ENCODE peak calls at places on chromosomes 7 and 10, in seven cellular contexts. One of them, this sample, is unnamed.

GRCh38 chr7:50628469-50629084 is 63.4 kb upstream of the DDC start:
- DNase-seq in GM23248: no peak
- DNase-seq in SK-N-SH: no peak
- DNase-seq in hepatocyte: no peak
- DNase-seq in PC-3: no peak
- DNase-seq in neural progenitor cell: peak; percentile 16
- DNase-seq in HCT116: no peak
- DNase-seq in this sample: peak; percentile 13

GRCh38 chr7:125033506-125033905 is 103.9 kb upstream of the POT1 start:
- DNase-seq in SK-N-SH: peak; percentile 9
- DNase-seq in GM23248: no peak
- DNase-seq in neural progenitor cell: no peak
- DNase-seq in hepatocyte: no peak
- DNase-seq in PC-3: no peak
- DNase-seq in HCT116: no peak
- DNase-seq in this sample: no peak

GRCh38 chr7:22809902-22810642 is 12.6 kb downstream of the TOMM7 start:
- DNase-seq in GM23248: no peak
- DNase-seq in PC-3: no peak
- DNase-seq in SK-N-SH: no peak
- DNase-seq in neural progenitor cell: no peak
- DNase-seq in HCT116: no peak
- DNase-seq in hepatocyte: no peak
- DNase-seq in this sample: no peak

GRCh38 chr7:156640257-156640948 is at the start of gene RNF32:
- DNase-seq in GM23248: peak; percentile 95
- DNase-seq in PC-3: peak; percentile 90
- DNase-seq in neural progenitor cell: peak; percentile 96
- DNase-seq in hepatocyte: peak; percentile 97
- DNase-seq in HCT116: peak; percentile 82
- DNase-seq in SK-N-SH: peak; percentile 100
- DNase-seq in this sample: peak; percentile 93

GRCh38 chr7:51222916-51223315 is 93.7 kb downstream of the COBL start:
- DNase-seq in PC-3: no peak
- DNase-seq in HCT116: no peak
- DNase-seq in SK-N-SH: no peak
- DNase-seq in hepatocyte: no peak
- DNase-seq in GM23248: no peak
- DNase-seq in neural progenitor cell: no peak
- DNase-seq in this sample: no peak

GRCh38 chr10:100868391-100868790 is 44.4 kb upstream of the SLF2 start:
- DNase-seq in GM23248: no peak
- DNase-seq in neural progenitor cell: no peak
- DNase-seq in HCT116: no peak
- DNase-seq in hepatocyte: no peak
- DNase-seq in PC-3: no peak
- DNase-seq in SK-N-SH: no peak
- DNase-seq in this sample: no peak

GRCh38 chr10:57964371-57964770 is 303.3 kb downstream of the IPMK start:
- DNase-seq in HCT116: no peak
- DNase-seq in PC-3: peak; percentile 94
- DNase-seq in SK-N-SH: no peak
- DNase-seq in GM23248: peak; percentile 95
- DNase-seq in hepatocyte: no peak
- DNase-seq in neural progenitor cell: no peak
- DNase-seq in this sample: no peak

GRCh38 chr10:110764378-110764777 is 107.3 kb upstream of the PDCD4 start:
- DNase-seq in neural progenitor cell: no peak
- DNase-seq in HCT116: no peak
- DNase-seq in PC-3: no peak
- DNase-seq in SK-N-SH: no peak
- DNase-seq in GM23248: peak; percentile 44
- DNase-seq in hepatocyte: no peak
- DNase-seq in this sample: no peak

GRCh38 chr10:95513941-95514392 is 47.2 kb downstream of the SORBS1 start:
- DNase-seq in hepatocyte: no peak
- DNase-seq in SK-N-SH: no peak
- DNase-seq in GM23248: peak; percentile 88
- DNase-seq in PC-3: peak; percentile 79
- DNase-seq in neural progenitor cell: no peak
- DNase-seq in HCT116: no peak
- DNase-seq in this sample: no peak

DNA sequence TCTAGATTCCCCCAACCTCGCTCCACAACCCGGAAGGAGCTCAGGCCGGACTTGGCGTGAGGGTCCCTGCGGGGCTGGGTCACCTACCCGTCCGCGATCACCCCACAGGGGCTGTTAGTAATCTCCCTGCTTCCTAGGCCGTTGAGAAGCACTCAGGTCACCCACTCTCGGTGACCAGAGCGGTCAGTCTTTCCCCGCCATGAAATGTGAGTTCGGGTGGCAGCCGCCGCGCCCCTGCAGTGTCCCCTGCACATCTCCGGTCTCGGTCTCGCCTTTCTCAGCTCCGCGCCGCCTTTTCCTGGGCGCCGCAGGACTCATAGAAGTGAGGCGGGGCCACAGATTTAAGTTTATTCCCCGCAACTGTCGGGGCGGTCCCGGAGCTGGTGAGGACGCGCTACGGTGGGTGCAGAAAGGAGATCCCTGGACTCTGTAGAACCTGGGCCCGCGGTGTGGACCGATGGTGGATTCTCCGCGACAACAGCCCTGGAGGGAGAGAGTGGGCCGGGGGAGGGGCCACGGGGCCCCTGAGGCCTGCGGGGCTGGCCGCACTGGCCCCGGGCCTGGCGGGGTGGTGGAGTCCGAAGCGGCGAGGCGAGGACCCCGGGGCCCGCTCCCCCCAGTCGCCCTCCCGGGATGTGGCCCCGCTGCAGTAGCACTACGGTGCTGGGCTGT is 4.5 kb downstream of the FEZF1 start:
- DNase-seq in SK-N-SH: no peak
- DNase-seq in GM23248: no peak
- DNase-seq in hepatocyte: no peak
- DNase-seq in neural progenitor cell: peak; percentile 79
- DNase-seq in HCT116: no peak
- DNase-seq in PC-3: no peak
- DNase-seq in this sample: no peak
- H3K4me3 ChIP-seq in SK-N-SH: no peak overlapping the region
- H3K4me3 ChIP-seq in GM23248: no peak overlapping the region
- H3K4me3 ChIP-seq in hepatocyte: no peak overlapping the region
- H3K4me3 ChIP-seq in neural progenitor cell: peak overlapping the region; percentile 92
- H3K4me3 ChIP-seq in HCT116: no peak overlapping the region
- H3K4me3 ChIP-seq in PC-3: no peak overlapping the region
- H3K4me3 ChIP-seq in this sample: no peak overlapping the region

GRCh38 chr10:88879754-88880286 is at the start of gene STAMBPL1:
- DNase-seq in hepatocyte: peak; percentile 69
- DNase-seq in PC-3: peak; percentile 27
- DNase-seq in SK-N-SH: no peak
- DNase-seq in GM23248: no peak
- DNase-seq in neural progenitor cell: no peak
- DNase-seq in HCT116: no peak
- DNase-seq in this sample: peak; percentile 88
- H3K27ac ChIP-seq in hepatocyte: peak within 1 kb of the TSS; percentile 95
- H3K27ac ChIP-seq in PC-3: peak within 1 kb of the TSS; percentile 57
- H3K27ac ChIP-seq in SK-N-SH: peak within 1 kb of the TSS; percentile 91
- H3K27ac ChIP-seq in GM23248: peak within 1 kb of the TSS; percentile 70
- H3K27ac ChIP-seq in neural progenitor cell: no peak within 1 kb of the TSS
- H3K27ac ChIP-seq in HCT116: peak within 1 kb of the TSS; percentile 93
- H3K27ac ChIP-seq in this sample: peak within 1 kb of the TSS; percentile 93

GRCh38 chr10:131198401-131198800 is 113.1 kb downstream of the TCERG1L start:
- DNase-seq in SK-N-SH: no peak
- DNase-seq in neural progenitor cell: no peak
- DNase-seq in GM23248: no peak
- DNase-seq in hepatocyte: no peak
- DNase-seq in PC-3: no peak
- DNase-seq in HCT116: no peak
- DNase-seq in this sample: no peak
- TF ChIP-seq EZH2phosphoT487 in SK-N-SH: no peak
- TF ChIP-seq EZH2phosphoT487 in neural progenitor cell: no peak
- TF ChIP-seq EZH2phosphoT487 in GM23248: no peak
- TF ChIP-seq EZH2phosphoT487 in hepatocyte: no peak
- TF ChIP-seq EZH2phosphoT487 in PC-3: no peak
- TF ChIP-seq EZH2phosphoT487 in HCT116: no peak
- TF ChIP-seq EZH2phosphoT487 in this sample: no peak

DNA sequence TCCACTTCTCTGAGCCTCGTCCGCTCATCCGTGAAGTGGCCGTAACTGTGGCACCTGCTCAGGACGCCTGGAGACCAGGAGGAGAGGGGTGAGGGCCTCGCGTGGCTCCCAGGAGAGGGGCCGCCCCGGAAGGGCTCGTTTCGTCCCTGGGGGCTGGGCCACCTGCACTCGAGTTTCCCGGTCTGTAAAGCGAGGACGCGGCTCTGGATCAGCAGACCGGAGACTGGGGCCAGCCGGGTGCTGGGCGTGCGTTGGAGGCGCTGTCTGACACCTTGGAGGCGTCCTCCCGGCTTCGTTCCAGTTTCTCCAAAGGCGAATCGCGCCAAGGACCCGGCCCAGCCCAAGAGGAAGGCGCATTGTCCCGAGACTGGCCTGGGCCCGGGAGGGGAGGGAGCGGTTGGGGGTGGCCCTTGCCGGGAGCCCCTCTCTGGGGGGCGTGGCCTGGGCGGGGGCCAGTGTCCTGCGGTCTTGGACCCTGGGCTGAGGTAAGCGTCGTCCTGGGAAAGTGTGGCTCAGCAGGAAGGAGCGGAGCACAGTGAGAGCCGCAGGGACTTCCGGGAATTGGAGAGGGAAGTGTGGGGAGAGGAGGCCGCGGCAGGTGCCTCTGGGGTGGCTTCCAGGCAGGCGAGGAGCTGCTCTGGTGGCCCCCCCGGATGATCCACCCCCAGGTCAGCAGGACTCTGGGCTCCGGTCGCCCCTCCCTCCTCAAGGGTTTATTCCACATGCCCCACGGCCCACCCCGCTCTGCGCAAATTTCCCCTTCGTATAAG is 89.7 kb downstream of the FOXL3 start:
- DNase-seq in hepatocyte: no peak
- DNase-seq in GM23248: peak; percentile 15
- DNase-seq in PC-3: no peak
- DNase-seq in neural progenitor cell: peak; percentile 64
- DNase-seq in SK-N-SH: peak; percentile 42
- DNase-seq in HCT116: no peak
- DNase-seq in this sample: no peak
- H3K4me3 ChIP-seq in hepatocyte: no peak overlapping the region
- H3K4me3 ChIP-seq in GM23248: no peak overlapping the region
- H3K4me3 ChIP-seq in PC-3: no peak overlapping the region
- H3K4me3 ChIP-seq in neural progenitor cell: peak overlapping the region; percentile 34
- H3K4me3 ChIP-seq in SK-N-SH: no peak overlapping the region
- H3K4me3 ChIP-seq in HCT116: no peak overlapping the region
- H3K4me3 ChIP-seq in this sample: no peak overlapping the region

GRCh38 chr10:68121020-68121743 is 11.9 kb downstream of the MYPN start:
- DNase-seq in GM23248: no peak
- DNase-seq in neural progenitor cell: no peak
- DNase-seq in HCT116: no peak
- DNase-seq in PC-3: no peak
- DNase-seq in SK-N-SH: no peak
- DNase-seq in hepatocyte: no peak
- DNase-seq in this sample: no peak
- H3K27ac ChIP-seq in GM23248: no peak overlapping the region
- H3K27ac ChIP-seq in neural progenitor cell: no peak overlapping the region
- H3K27ac ChIP-seq in HCT116: no peak overlapping the region
- H3K27ac ChIP-seq in PC-3: no peak overlapping the region
- H3K27ac ChIP-seq in SK-N-SH: no peak overlapping the region
- H3K27ac ChIP-seq in hepatocyte: no peak overlapping the region
- H3K27ac ChIP-seq in this sample: no peak overlapping the region

GRCh38 chr10:21173433-21173963 is 276.4 kb upstream of the NEBL start:
- DNase-seq in neural progenitor cell: peak; percentile 58
- DNase-seq in PC-3: no peak
- DNase-seq in SK-N-SH: peak; percentile 85
- DNase-seq in GM23248: no peak
- DNase-seq in hepatocyte: peak; percentile 14
- DNase-seq in HCT116: no peak
- DNase-seq in this sample: no peak

GRCh38 chr10:21172774-21173432 is 275.8 kb upstream of the NEBL start:
- DNase-seq in SK-N-SH: peak; percentile 70
- DNase-seq in GM23248: peak; percentile 28
- DNase-seq in HCT116: no peak
- DNase-seq in hepatocyte: peak; percentile 55
- DNase-seq in neural progenitor cell: peak; percentile 64
- DNase-seq in PC-3: peak; percentile 37
- DNase-seq in this sample: no peak

GRCh38 chr10:21175797-21176196 is 278.7 kb upstream of the NEBL start:
- DNase-seq in GM23248: no peak
- DNase-seq in SK-N-SH: no peak
- DNase-seq in hepatocyte: no peak
- DNase-seq in neural progenitor cell: no peak
- DNase-seq in HCT116: no peak
- DNase-seq in PC-3: no peak
- DNase-seq in this sample: no peak

GRCh38 chr10:21174670-21175495 is 277.8 kb upstream of the NEBL start:
- DNase-seq in SK-N-SH: no peak
- DNase-seq in PC-3: peak; percentile 50
- DNase-seq in HCT116: peak; percentile 48
- DNase-seq in GM23248: no peak
- DNase-seq in neural progenitor cell: peak; percentile 78
- DNase-seq in hepatocyte: no peak
- DNase-seq in this sample: no peak

GRCh38 chr10:21173964-21174669 is 277.0 kb upstream of the NEBL start:
- DNase-seq in GM23248: peak; percentile 32
- DNase-seq in hepatocyte: peak; percentile 85
- DNase-seq in SK-N-SH: peak; percentile 88
- DNase-seq in neural progenitor cell: peak; percentile 69
- DNase-seq in PC-3: peak; percentile 77
- DNase-seq in HCT116: peak; percentile 63
- DNase-seq in this sample: no peak
- TF ChIP-seq EZH2phosphoT487 in GM23248: no peak
- TF ChIP-seq EZH2phosphoT487 in hepatocyte: no peak
- TF ChIP-seq EZH2phosphoT487 in SK-N-SH: no peak
- TF ChIP-seq EZH2phosphoT487 in neural progenitor cell: no peak
- TF ChIP-seq EZH2phosphoT487 in PC-3: peak; percentile 75
- TF ChIP-seq EZH2phosphoT487 in HCT116: no peak
- TF ChIP-seq EZH2phosphoT487 in this sample: no peak

This sample was measured in OCI-LY7.